ENCODE peak calls at places on chromosomes 3 and 15, in ten cellular contexts. I, H, C, G, L, U, D, N, X and J are unnamed samples.

GRCh38 chr3:189822726-189823125 is 191.5 kb downstream of the TP63 start:
- DNase-seq in C (no peak), G (no peak), N (no peak), I (no peak), U (no peak), X (no peak), L (no peak), D (no peak), H (no peak), J (no peak)

GRCh38 chr15:58357529-58358476 is 74.0 kb upstream of the LIPC start:
- DNase-seq in X (no peak), H (no peak), C (no peak), N (no peak), L (no peak), U (no peak), G (peak; percentile 27), D (no peak), I (no peak), J (no peak)

GRCh38 chr3:4801924-4802323 is 177.3 kb upstream of the BHLHE40 start:
- DNase-seq in L (no peak), I (no peak), X (no peak), D (no peak), G (no peak), H (no peak), C (no peak), U (no peak), N (no peak), J (no peak)

GRCh38 chr15:88995449-88995848 is 82.3 kb upstream of the MFGE8 start:
- DNase-seq in X (no peak), I (no peak), N (no peak), G (no peak), H (no peak), L (no peak), U (no peak), D (no peak), C (no peak), J (no peak)

GRCh38 chr15:38254065-38254883 is 1.6 kb downstream of the SPRED1 start:
- DNase-seq in I (peak; percentile 73), C (peak; percentile 62), X (peak; percentile 35), N (peak; percentile 68), D (no peak), H (peak; percentile 91), L (peak; percentile 51), U (no peak), G (peak; percentile 75), J (no peak)

GRCh38 chr15:36313021-36313420 is 266.4 kb upstream of the CDIN1 start:
- DNase-seq in U (no peak), I (no peak), D (no peak), L (no peak), G (no peak), N (no peak), H (no peak), C (no peak), X (no peak), J (no peak)

GRCh38 chr15:90901799-90902655 is 1.1 kb upstream of the MAN2A2 start:
- DNase-seq in X (peak; percentile 57), D (peak; percentile 86), H (peak; percentile 98), L (peak; percentile 49), U (peak; percentile 95), I (peak; percentile 94), G (peak; percentile 88), C (peak; percentile 82), N (peak; percentile 88), J (no peak)

GRCh38 chr3:120615863-120616599 is 19.9 kb downstream of the NDUFB4 start:
- DNase-seq in I (no peak), D (no peak), L (no peak), U (no peak), X (no peak), C (peak; percentile 15), H (no peak), N (peak; percentile 76), G (peak; percentile 38), J (peak; percentile 77)

GRCh38 chr15:94844188-94844532 is 612.8 kb downstream of the MCTP2 start:
- DNase-seq in N (no peak), D (no peak), H (no peak), L (no peak), X (no peak), G (no peak), C (no peak), I (no peak), U (no peak), J (no peak)

GRCh38 chr15:91136386-91136923 is 36.4 kb downstream of the SV2B start:
- DNase-seq in X (no peak), I (no peak), H (no peak), G (no peak), C (no peak), U (no peak), D (no peak), N (no peak), L (no peak), J (no peak)

GRCh38 chr15:31554261-31554660 is 227.6 kb downstream of the KLF13 start:
- DNase-seq in H (no peak), U (peak; percentile 77), D (no peak), X (no peak), N (no peak), I (no peak), G (peak; percentile 80), C (no peak), L (no peak), J (no peak)

GRCh38 chr15:83011271-83012037 is at the start of gene C15orf40:
- DNase-seq in X (peak; percentile 61), H (peak; percentile 95), N (peak; percentile 95), C (peak; percentile 92), L (peak; percentile 76), D (peak; percentile 85), U (peak; percentile 96), G (peak; percentile 89), I (peak; percentile 98), J (no peak)

DNA sequence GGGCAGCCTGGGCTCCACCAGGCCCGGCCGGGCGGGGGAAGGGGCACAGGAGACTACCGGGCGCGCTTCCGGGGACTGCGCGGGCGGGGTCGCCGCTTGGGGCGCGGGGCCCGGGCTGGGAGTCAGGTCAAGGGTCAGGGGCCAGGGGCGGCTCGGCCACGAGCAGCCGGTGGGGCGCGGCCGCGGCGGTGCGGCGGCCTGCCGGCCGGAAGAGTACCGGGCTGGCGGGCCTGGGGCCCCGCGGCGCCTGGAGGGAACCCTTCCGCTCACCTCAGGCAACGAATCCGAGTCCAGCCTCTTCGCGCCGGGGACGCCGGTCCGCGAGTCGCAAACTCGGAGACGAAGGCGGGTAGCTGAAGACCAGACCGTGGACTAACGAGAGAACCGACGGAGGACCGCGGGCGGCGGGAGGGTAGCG is 217 bp downstream of the RHOA start:
- DNase-seq in N (peak; percentile 81), G (no peak), L (no peak), H (peak; percentile 59), U (peak; percentile 94), C (peak; percentile 71), X (no peak), I (peak; percentile 95), D (no peak), J (no peak)
- TF ChIP-seq POLR2AphosphoS5 in N (no peak), G (no peak), L (no peak), H (no peak), U (no peak), C (peak; percentile 83), X (no peak), I (no peak), D (no peak), J (no peak)

GRCh38 chr3:107421170-107421792 is 44.0 kb downstream of the CCDC54 start:
- DNase-seq in D (no peak), H (peak; percentile 46), L (peak; percentile 67), N (no peak), I (no peak), C (no peak), X (peak; percentile 54), G (peak; percentile 65), U (no peak), J (peak; percentile 61)

GRCh38 chr3:107425033-107425432 is 47.8 kb downstream of the CCDC54 start:
- DNase-seq in H (no peak), I (no peak), N (no peak), X (no peak), L (no peak), C (no peak), D (no peak), G (no peak), U (no peak), J (no peak)

GRCh38 chr3:107416886-107417285 is 39.6 kb downstream of the CCDC54 start:
- DNase-seq in H (no peak), I (no peak), X (no peak), C (no peak), G (no peak), N (no peak), L (no peak), U (no peak), D (no peak), J (no peak)

GRCh38 chr3:107426223-107426622 is 49.0 kb downstream of the CCDC54 start:
- DNase-seq in X (no peak), U (no peak), I (no peak), H (no peak), N (no peak), G (no peak), D (no peak), L (no peak), C (no peak), J (no peak)

GRCh38 chr3:107421881-107422280 is 44.6 kb downstream of the CCDC54 start:
- DNase-seq in D (no peak), U (no peak), C (no peak), X (no peak), G (no peak), N (no peak), L (no peak), I (no peak), H (no peak), J (no peak)
- H3K27ac ChIP-seq in D (no peak overlapping the region), U (no peak overlapping the region), C (no peak overlapping the region), X (no peak overlapping the region), G (no peak overlapping the region), N (no peak overlapping the region), L (no peak overlapping the region), I (no peak overlapping the region), H (no peak overlapping the region), J (no peak overlapping the region)

DNA sequence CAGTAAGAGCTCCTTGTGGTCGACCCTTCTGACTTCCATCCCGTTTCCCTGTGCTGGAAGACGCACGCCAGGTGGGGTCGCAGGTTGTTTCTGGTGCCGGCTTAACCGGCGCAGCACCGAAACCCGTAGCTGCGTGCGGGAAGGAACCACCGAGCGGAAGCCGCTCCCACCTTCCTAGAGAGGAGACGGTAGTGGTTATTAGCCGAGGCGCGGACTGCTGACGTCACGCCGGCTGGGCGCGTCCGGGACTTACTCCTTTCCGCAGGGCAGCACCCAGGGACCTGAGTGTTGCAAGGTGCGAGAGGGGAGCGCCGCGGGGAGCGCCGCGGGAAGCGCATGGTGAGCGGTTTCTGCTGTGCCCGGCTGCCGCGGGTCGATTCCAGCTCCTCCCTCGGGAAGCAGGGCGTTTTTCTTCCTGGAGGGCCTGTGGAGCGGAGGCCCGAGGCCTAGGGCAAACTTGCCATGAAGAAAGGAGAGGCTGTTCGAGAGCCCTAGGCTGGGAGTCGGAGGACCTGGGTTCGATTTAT is at the start of gene ZNF501:
- DNase-seq in D (peak; percentile 86), X (no peak), I (peak; percentile 97), L (no peak), G (peak; percentile 83), C (peak; percentile 96), H (peak; percentile 96), U (peak; percentile 99), N (peak; percentile 97), J (no peak)
- H3K9me3 ChIP-seq in D (peaks cover 77% of the 10 kb centered on the region), X (peaks cover 28% of the 10 kb centered on the region), I (peaks cover 73% of the 10 kb centered on the region), L (peaks cover 13% of the 10 kb centered on the region), G (peaks cover 5% of the 10 kb centered on the region), C (peaks cover 73% of the 10 kb centered on the region), H (peaks cover 21% of the 10 kb centered on the region), U (peaks cover 27% of the 10 kb centered on the region), N (peaks cover 6% of the 10 kb centered on the region), J (no peaks in the 10 kb centered on the region)

GRCh38 chr3:112802338-112802737 is 44.3 kb downstream of the CD200R1L start:
- DNase-seq in U (no peak), I (no peak), H (no peak), N (no peak), L (no peak), G (no peak), X (no peak), C (no peak), D (no peak), J (no peak)
- TF ChIP-seq POLR2AphosphoS5 in U (no peak), I (no peak), H (no peak), N (no peak), L (no peak), G (no peak), X (no peak), C (no peak), D (no peak), J (no peak)